ENCODE peak calls at places on chromosomes 5 and 9, in four cellular contexts. One of them, this sample, is unnamed.

GRCh38 chr5:87951661-87952060 is 317.0 kb downstream of the TMEM161B start:
- DNase-seq in neuronal stem cell: no peak
- DNase-seq in PC-3: no peak
- DNase-seq in GM23248: no peak
- DNase-seq in this sample: peak

GRCh38 chr9:134066923-134067851 is 639 bp downstream of the BRD3 start:
- DNase-seq in PC-3: no peak
- DNase-seq in GM23248: peak
- DNase-seq in neuronal stem cell: no peak
- DNase-seq in this sample: peak

GRCh38 chr5:110169461-110169860 is 479.7 kb downstream of the MAN2A1 start:
- DNase-seq in PC-3: no peak
- DNase-seq in GM23248: no peak
- DNase-seq in neuronal stem cell: no peak
- DNase-seq in this sample: no peak

GRCh38 chr5:36156124-36156601 is 4.3 kb downstream of the SKP2 start:
- DNase-seq in GM23248: peak
- DNase-seq in PC-3: no peak
- DNase-seq in neuronal stem cell: no peak
- DNase-seq in this sample: no peak

GRCh38 chr9:108618906-108619550 is 236.8 kb downstream of the ACTL7B start:
- DNase-seq in GM23248: peak
- DNase-seq in neuronal stem cell: no peak
- DNase-seq in PC-3: no peak
- DNase-seq in this sample: no peak

GRCh38 chr5:10982616-10983015 is 221.6 kb upstream of the DAP start:
- DNase-seq in neuronal stem cell: no peak
- DNase-seq in PC-3: no peak
- DNase-seq in GM23248: no peak
- DNase-seq in this sample: no peak

GRCh38 chr5:41843456-41844112 is 26.6 kb downstream of the OXCT1 start:
- DNase-seq in neuronal stem cell: peak
- DNase-seq in PC-3: peak
- DNase-seq in GM23248: peak
- DNase-seq in this sample: peak

GRCh38 chr9:134188421-134189166 is 24.2 kb upstream of the RNU6ATAC start:
- DNase-seq in PC-3: no peak
- DNase-seq in neuronal stem cell: no peak
- DNase-seq in GM23248: peak
- DNase-seq in this sample: no peak

DNA sequence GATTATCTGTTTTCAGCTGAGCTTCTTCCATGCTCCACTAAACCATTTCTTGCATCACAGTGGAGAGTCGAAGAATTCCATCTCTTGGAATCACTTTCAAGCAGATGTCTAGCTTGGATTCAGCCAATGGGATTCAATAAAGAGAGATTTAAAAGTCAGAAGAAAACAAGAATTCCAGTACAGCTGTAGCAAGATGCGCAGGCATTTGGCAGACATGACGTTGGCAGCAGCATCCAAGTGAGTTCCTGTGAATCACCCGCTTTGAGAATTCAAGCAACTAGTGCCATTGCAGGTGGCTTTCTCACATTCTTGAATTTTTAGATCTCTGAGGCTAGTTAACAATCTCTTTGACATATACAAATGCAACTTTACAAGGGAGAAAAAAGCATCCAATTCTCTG is 467.0 kb downstream of the CDH10 start:
- DNase-seq in PC-3: no peak
- DNase-seq in GM23248: peak
- DNase-seq in neuronal stem cell: no peak
- DNase-seq in this sample: peak
- H2AFZ ChIP-seq in PC-3: peak
- H2AFZ ChIP-seq in GM23248: no peak
- H2AFZ ChIP-seq in neuronal stem cell: peak
- H2AFZ ChIP-seq in this sample: no peak

GRCh38 chr9:131113655-131114563 is 11.5 kb upstream of the NUP214 start:
- DNase-seq in neuronal stem cell: no peak
- DNase-seq in GM23248: no peak
- DNase-seq in PC-3: no peak
- DNase-seq in this sample: no peak
- H2AFZ ChIP-seq in neuronal stem cell: no peak
- H2AFZ ChIP-seq in GM23248: no peak
- H2AFZ ChIP-seq in PC-3: no peak
- H2AFZ ChIP-seq in this sample: no peak

GRCh38 chr5:61319388-61320146 is 12.5 kb upstream of the ZSWIM6 start:
- DNase-seq in GM23248: no peak
- DNase-seq in PC-3: no peak
- DNase-seq in neuronal stem cell: peak
- DNase-seq in this sample: peak

GRCh38 chr5:61313960-61314681 is 17.9 kb upstream of the ZSWIM6 start:
- DNase-seq in PC-3: peak
- DNase-seq in GM23248: peak
- DNase-seq in neuronal stem cell: no peak
- DNase-seq in this sample: no peak

GRCh38 chr5:61320860-61321259 is 11.2 kb upstream of the ZSWIM6 start:
- DNase-seq in PC-3: no peak
- DNase-seq in GM23248: no peak
- DNase-seq in neuronal stem cell: no peak
- DNase-seq in this sample: no peak

GRCh38 chr5:61321650-61322049 is 10.4 kb upstream of the ZSWIM6 start:
- DNase-seq in GM23248: no peak
- DNase-seq in PC-3: no peak
- DNase-seq in neuronal stem cell: no peak
- DNase-seq in this sample: no peak

DNA sequence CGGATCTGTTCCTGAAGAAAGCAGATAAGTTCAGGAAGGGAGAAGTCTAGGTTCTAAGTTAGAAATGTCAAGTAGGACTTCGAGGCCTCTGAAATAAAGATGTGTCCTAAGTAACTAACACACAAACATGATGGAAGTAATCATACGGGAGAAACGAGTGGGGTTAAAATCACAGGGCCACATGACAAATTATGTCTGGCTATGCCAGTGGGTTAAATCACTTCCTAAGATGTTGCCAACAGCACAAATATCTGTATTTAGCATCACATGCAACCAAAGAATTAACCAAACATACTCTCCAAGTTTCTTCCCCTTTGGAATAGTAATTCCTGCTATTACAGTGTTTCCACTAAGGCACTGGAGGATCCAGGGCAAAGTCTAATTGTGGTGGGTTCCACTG is 13.7 kb upstream of the ZSWIM6 start:
- DNase-seq in neuronal stem cell: no peak
- DNase-seq in PC-3: no peak
- DNase-seq in GM23248: no peak
- DNase-seq in this sample: no peak
- H2AFZ ChIP-seq in neuronal stem cell: no peak
- H2AFZ ChIP-seq in PC-3: no peak
- H2AFZ ChIP-seq in GM23248: no peak
- H2AFZ ChIP-seq in this sample: no peak

DNA sequence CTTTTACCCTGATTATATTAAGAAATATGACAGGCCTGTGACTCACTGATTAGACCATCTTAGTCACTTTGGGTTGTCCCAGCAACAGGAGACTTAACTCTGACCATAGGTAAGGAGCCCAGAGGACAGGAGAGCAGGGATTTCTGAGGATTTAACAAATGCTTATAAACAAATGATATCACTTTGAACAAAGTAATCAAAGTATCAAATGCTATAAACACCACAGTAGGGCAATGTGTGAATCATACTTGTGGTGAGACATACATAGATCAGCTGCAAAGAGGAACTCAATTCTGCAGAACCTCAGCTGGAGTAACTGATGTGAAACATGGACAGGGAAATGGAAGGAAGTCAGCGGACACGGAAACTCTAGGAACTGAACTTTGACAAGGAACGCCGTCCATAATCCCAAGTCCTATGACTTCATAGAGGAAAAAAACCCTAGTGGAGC is 190.6 kb upstream of the MSX2 start:
- DNase-seq in GM23248: peak
- DNase-seq in PC-3: peak
- DNase-seq in neuronal stem cell: no peak
- DNase-seq in this sample: no peak
- H2AFZ ChIP-seq in GM23248: peak
- H2AFZ ChIP-seq in PC-3: peak
- H2AFZ ChIP-seq in neuronal stem cell: no peak
- H2AFZ ChIP-seq in this sample: no peak